ENCODE peak calls at places on chromosomes 6 and 20, in nine cellular contexts. One of them, this sample, is unnamed.

GRCh38 chr20:63005862-63006564 is 751 bp downstream of the BHLHE23 start:
- DNase-seq in aorta: no peak
- DNase-seq in endothelial cell: no peak
- DNase-seq in skeletal muscle cell: no peak
- DNase-seq in amniotic stem cell: no peak
- DNase-seq in Right ventricle myocardium inferior: peak; percentile 47
- DNase-seq in midbrain: no peak
- DNase-seq in AG10803: peak; percentile 11
- DNase-seq in heart left ventricle: no peak
- DNase-seq in this sample: no peak

GRCh38 chr6:127148511-127148910 is 30.0 kb downstream of the RSPO3 start:
- DNase-seq in midbrain: no peak
- DNase-seq in heart left ventricle: no peak
- DNase-seq in AG10803: peak; percentile 30
- DNase-seq in aorta: no peak
- DNase-seq in skeletal muscle cell: no peak
- DNase-seq in amniotic stem cell: no peak
- DNase-seq in endothelial cell: no peak
- DNase-seq in Right ventricle myocardium inferior: no peak
- DNase-seq in this sample: no peak

GRCh38 chr20:59690101-59690500 is 85.8 kb downstream of the PHACTR3 start:
- DNase-seq in Right ventricle myocardium inferior: no peak
- DNase-seq in amniotic stem cell: no peak
- DNase-seq in AG10803: no peak
- DNase-seq in skeletal muscle cell: no peak
- DNase-seq in endothelial cell: no peak
- DNase-seq in aorta: no peak
- DNase-seq in midbrain: no peak
- DNase-seq in heart left ventricle: no peak
- DNase-seq in this sample: no peak

GRCh38 chr6:147222160-147222838 is 18.1 kb downstream of the STXBP5 start:
- DNase-seq in AG10803: peak; percentile 41
- DNase-seq in aorta: no peak
- DNase-seq in heart left ventricle: no peak
- DNase-seq in Right ventricle myocardium inferior: no peak
- DNase-seq in amniotic stem cell: no peak
- DNase-seq in endothelial cell: no peak
- DNase-seq in skeletal muscle cell: no peak
- DNase-seq in midbrain: no peak
- DNase-seq in this sample: no peak

GRCh38 chr6:123658848-123659247 is 22.1 kb upstream of the TRDN start:
- DNase-seq in aorta: no peak
- DNase-seq in amniotic stem cell: no peak
- DNase-seq in skeletal muscle cell: no peak
- DNase-seq in AG10803: no peak
- DNase-seq in endothelial cell: no peak
- DNase-seq in heart left ventricle: no peak
- DNase-seq in Right ventricle myocardium inferior: no peak
- DNase-seq in midbrain: no peak
- DNase-seq in this sample: no peak

GRCh38 chr20:10309326-10309725 is 90.7 kb downstream of the SNAP25 start:
- DNase-seq in amniotic stem cell: peak; percentile 60
- DNase-seq in AG10803: peak; percentile 91
- DNase-seq in heart left ventricle: no peak
- DNase-seq in midbrain: no peak
- DNase-seq in Right ventricle myocardium inferior: no peak
- DNase-seq in endothelial cell: no peak
- DNase-seq in skeletal muscle cell: peak; percentile 80
- DNase-seq in aorta: no peak
- DNase-seq in this sample: no peak

GRCh38 chr6:57257911-57258541 is 35.9 kb upstream of the RAB23 start:
- DNase-seq in midbrain: no peak
- DNase-seq in AG10803: peak; percentile 92
- DNase-seq in amniotic stem cell: no peak
- DNase-seq in aorta: no peak
- DNase-seq in endothelial cell: no peak
- DNase-seq in Right ventricle myocardium inferior: no peak
- DNase-seq in heart left ventricle: no peak
- DNase-seq in skeletal muscle cell: peak; percentile 80
- DNase-seq in this sample: no peak

GRCh38 chr6:39929039-39929732 is 5.1 kb downstream of the MOCS1 start:
- DNase-seq in midbrain: no peak
- DNase-seq in skeletal muscle cell: no peak
- DNase-seq in endothelial cell: no peak
- DNase-seq in Right ventricle myocardium inferior: no peak
- DNase-seq in amniotic stem cell: no peak
- DNase-seq in aorta: no peak
- DNase-seq in AG10803: peak; percentile 27
- DNase-seq in heart left ventricle: no peak
- DNase-seq in this sample: no peak

GRCh38 chr6:36759177-36759757 is 61.6 kb downstream of the RAB44 start:
- DNase-seq in Right ventricle myocardium inferior: peak; percentile 91
- DNase-seq in heart left ventricle: peak; percentile 82
- DNase-seq in midbrain: peak; percentile 82
- DNase-seq in endothelial cell: peak; percentile 92
- DNase-seq in aorta: peak; percentile 95
- DNase-seq in amniotic stem cell: peak; percentile 33
- DNase-seq in skeletal muscle cell: peak; percentile 31
- DNase-seq in AG10803: peak; percentile 73
- DNase-seq in this sample: peak; percentile 92

GRCh38 chr6:163955131-163955530 is 540.6 kb downstream of the QKI start:
- DNase-seq in aorta: no peak
- DNase-seq in AG10803: peak; percentile 87
- DNase-seq in skeletal muscle cell: peak; percentile 55
- DNase-seq in midbrain: no peak
- DNase-seq in endothelial cell: no peak
- DNase-seq in heart left ventricle: no peak
- DNase-seq in amniotic stem cell: peak; percentile 78
- DNase-seq in Right ventricle myocardium inferior: no peak
- DNase-seq in this sample: no peak

GRCh38 chr6:105372862-105373182 is 30.1 kb downstream of the PREP start:
- DNase-seq in skeletal muscle cell: no peak
- DNase-seq in endothelial cell: no peak
- DNase-seq in amniotic stem cell: no peak
- DNase-seq in AG10803: no peak
- DNase-seq in Right ventricle myocardium inferior: no peak
- DNase-seq in aorta: no peak
- DNase-seq in heart left ventricle: no peak
- DNase-seq in midbrain: no peak
- DNase-seq in this sample: no peak

GRCh38 chr20:48332555-48332954 is 495.2 kb downstream of the PREX1 start:
- DNase-seq in Right ventricle myocardium inferior: no peak
- DNase-seq in endothelial cell: no peak
- DNase-seq in midbrain: no peak
- DNase-seq in heart left ventricle: no peak
- DNase-seq in aorta: no peak
- DNase-seq in AG10803: no peak
- DNase-seq in skeletal muscle cell: no peak
- DNase-seq in amniotic stem cell: no peak
- DNase-seq in this sample: no peak

GRCh38 chr6:88641178-88641903 is 322.1 kb downstream of the RNGTT start:
- DNase-seq in skeletal muscle cell: no peak
- DNase-seq in heart left ventricle: no peak
- DNase-seq in Right ventricle myocardium inferior: no peak
- DNase-seq in AG10803: peak; percentile 22
- DNase-seq in amniotic stem cell: no peak
- DNase-seq in midbrain: no peak
- DNase-seq in endothelial cell: no peak
- DNase-seq in aorta: no peak
- DNase-seq in this sample: no peak

This sample was measured in sigmoid colon.